ENCODE peak calls at places on chromosomes 3 and 15, in five cellular contexts. M, R, V, G and N are unnamed samples.

GRCh38 chr15:30073915-30074314 is 8.8 kb upstream of the GOLGA8J start:
- DNase-seq in M (no peak), R (no peak), V (no peak), G (no peak), N (no peak)

GRCh38 chr15:38868326-38869114 is 303.9 kb upstream of the RASGRP1 start:
- DNase-seq in M (no peak), R (no peak), V (no peak), G (peak), N (no peak)

GRCh38 chr3:143674100-143674968 is 173.9 kb downstream of the SLC9A9 start:
- DNase-seq in M (peak), R (peak), V (peak), G (peak), N (peak)

GRCh38 chr3:134622803-134623365 is 27.9 kb downstream of the KY start:
- DNase-seq in M (no peak), R (no peak), V (no peak), G (no peak), N (no peak)

GRCh38 chr15:101049282-101049681 is 130.1 kb downstream of the LRRK1 start:
- DNase-seq in M (no peak), R (no peak), V (no peak), G (no peak), N (peak)

GRCh38 chr3:126448141-126448892 is 27.4 kb downstream of the ZXDC start:
- DNase-seq in M (no peak), R (no peak), V (no peak), G (no peak), N (no peak)

GRCh38 chr3:176951144-176951543 is 246.1 kb downstream of the TBL1XR1 start:
- DNase-seq in M (no peak), R (no peak), V (no peak), G (no peak), N (no peak)

GRCh38 chr3:184647405-184647936 is 64.4 kb downstream of the MAGEF1 start:
- DNase-seq in M (no peak), R (no peak), V (no peak), G (no peak), N (peak)

GRCh38 chr15:35874260-35874905 is 328.4 kb upstream of the DPH6 start:
- DNase-seq in M (peak), R (no peak), V (no peak), G (no peak), N (no peak)

GRCh38 chr3:44890258-44890657 is 15.8 kb downstream of the TGM4 start:
- DNase-seq in M (no peak), R (no peak), V (no peak), G (no peak), N (no peak)

GRCh38 chr3:109608574-109608973 is 271.2 kb upstream of the DPPA4 start:
- DNase-seq in M (no peak), R (no peak), V (no peak), G (no peak), N (no peak)

DNA sequence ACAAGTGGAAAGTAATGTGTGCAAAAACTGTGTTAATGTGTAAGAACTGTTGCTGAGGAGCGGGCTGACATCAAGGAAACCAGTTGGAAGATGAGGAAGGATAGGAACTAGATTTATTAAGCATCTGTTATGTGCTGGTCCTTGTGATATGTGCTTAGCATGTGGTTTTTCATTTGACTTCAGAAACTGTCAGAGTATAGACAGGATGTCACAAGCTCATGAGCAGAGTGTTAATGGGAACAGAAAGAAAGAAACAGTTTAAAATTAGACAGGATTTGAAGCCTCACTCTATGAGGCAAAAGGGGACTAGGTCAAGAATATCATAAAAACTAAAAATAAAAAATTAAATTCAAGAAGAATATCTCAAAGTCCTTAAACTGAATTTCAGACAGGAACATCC is 270.6 kb upstream of the DPPA4 start:
- DNase-seq in M (no peak), R (no peak), V (no peak), G (no peak), N (no peak)
- TF ChIP-seq TAF1 in M (no peak), R (no peak), V (no peak), G (no peak), N (no peak)

DNA sequence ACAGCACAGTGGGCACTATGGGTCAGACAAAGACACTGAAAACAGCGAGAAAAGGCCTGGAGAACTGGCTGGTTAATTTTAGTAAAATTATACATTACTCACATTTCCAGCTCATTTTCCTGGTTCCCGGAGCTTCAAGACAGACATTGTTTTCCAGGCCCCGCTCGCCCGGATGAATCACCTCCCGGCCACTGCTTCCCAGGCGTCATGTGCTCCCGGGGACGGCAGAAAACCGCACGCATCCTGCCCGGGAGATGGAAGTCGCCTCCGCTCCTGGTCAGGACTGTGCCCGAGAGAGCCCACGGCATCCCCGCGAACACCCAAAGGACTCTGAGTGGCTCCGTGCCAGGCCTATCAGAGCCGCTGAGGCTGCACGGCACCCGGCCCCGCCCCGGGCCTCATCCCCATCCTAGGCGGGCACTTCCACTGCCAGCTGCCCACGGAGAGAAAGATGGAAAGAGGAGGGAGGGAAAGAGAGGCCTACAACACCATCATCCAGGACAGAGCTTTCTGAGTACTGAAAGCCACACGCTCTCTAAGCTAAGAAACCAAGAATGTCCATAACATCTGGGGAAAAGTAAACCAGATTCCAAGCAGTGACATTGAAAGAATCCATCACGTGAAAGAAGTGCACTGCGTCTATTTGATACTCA is 75.1 kb downstream of the VGLL4 start:
- DNase-seq in M (no peak), R (no peak), V (no peak), G (no peak), N (no peak)
- H3K4me3 ChIP-seq in M (no peak), R (no peak), V (no peak), G (no peak), N (peak)

DNA sequence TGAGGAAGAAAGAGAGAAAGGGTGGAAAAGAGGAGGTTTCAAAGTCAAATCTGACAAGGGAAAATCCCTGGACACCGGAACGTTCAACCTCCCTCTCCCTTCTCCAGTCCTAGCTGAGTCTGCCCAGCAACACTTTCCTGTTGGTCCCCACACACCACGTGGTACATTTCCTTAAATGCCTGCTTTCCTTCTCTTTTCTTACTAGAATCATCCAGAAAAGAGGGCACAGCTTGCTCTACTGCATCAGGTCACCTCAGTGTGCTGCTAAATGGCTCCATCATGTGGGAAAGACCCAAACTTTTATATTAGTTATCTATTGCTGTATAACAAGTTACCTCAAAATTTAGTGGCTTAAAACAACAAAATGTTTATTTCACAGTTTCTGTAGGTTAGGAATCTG is 181.2 kb downstream of the NECTIN3 start:
- DNase-seq in M (no peak), R (no peak), V (no peak), G (no peak), N (peak)
- TF ChIP-seq TAF1 in M (no peak), R (no peak), V (no peak), G (no peak), N (no peak)

GRCh38 chr3:107663266-107663665 is 140.5 kb downstream of the BBX start:
- DNase-seq in M (no peak), R (no peak), V (no peak), G (no peak), N (no peak)

GRCh38 chr3:107662586-107662985 is 139.8 kb downstream of the BBX start:
- DNase-seq in M (no peak), R (no peak), V (no peak), G (no peak), N (no peak)

GRCh38 chr3:107660316-107660976 is 137.7 kb downstream of the BBX start:
- DNase-seq in M (no peak), R (no peak), V (no peak), G (peak), N (peak)

GRCh38 chr3:107662109-107662477 is 139.3 kb downstream of the BBX start:
- DNase-seq in M (no peak), R (no peak), V (no peak), G (no peak), N (no peak)

GRCh38 chr3:107661447-107662108 is 138.8 kb downstream of the BBX start:
- DNase-seq in M (no peak), R (no peak), V (no peak), G (no peak), N (no peak)
- H3K4me3 ChIP-seq in M (no peak), R (no peak), V (no peak), G (no peak), N (peak)

DNA sequence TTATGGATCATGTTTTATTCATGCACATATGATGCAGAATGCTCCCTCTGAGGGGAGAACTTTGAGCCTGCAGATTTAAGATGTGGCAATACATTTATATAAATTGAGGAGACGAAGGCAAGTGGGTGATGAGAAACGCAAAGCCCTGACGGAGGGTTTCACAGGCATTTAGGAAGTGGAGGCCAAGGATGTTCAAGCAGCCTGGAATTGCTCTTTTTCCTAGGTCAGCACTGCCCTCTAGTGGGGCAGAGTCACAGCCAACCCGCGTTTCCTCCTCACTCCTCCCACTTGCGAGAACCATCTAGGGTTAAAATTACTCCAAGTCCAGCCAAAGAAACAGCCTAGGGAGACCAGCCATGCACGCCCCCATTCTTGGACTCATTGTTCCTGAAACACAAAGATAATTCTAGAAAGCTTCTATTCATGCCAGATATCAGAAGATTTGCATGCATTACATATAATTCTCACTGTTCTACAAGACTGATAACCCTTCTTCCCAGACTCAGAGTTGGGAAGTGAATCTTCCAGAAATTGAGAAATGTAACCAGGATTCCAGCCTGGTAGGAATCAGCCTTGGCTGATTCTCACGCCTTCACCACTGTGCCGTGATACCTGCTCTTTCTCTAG is 228.8 kb downstream of the SLCO3A1 start:
- DNase-seq in M (peak), R (no peak), V (peak), G (peak), N (peak)
- TF ChIP-seq TAF1 in M (no peak), R (no peak), V (no peak), G (no peak), N (no peak)

DNA sequence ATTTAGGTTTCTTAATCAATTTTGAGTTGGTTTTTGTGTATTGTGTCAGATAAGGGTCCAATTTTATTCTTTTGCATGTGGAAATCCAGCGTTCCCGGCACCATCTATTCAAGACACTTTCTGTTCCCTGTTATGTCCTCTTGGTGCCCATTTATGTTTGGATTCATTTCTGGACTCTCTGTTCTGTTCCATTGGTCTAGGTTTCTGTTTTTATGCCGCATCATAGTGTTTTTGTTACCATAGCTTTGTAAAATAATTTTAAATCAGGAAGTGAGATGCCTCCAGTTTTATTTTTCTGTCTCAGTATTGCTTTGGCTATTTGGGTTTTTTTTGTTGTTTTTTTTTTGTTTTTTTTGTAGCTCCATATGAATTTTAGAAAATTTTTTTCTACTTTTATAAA is 97.1 kb downstream of the LRRC28 start:
- DNase-seq in M (no peak), R (no peak), V (no peak), G (no peak), N (no peak)
- H3K4me3 ChIP-seq in M (no peak), R (no peak), V (no peak), G (no peak), N (no peak)

GRCh38 chr3:23422511-23422851 is 219.4 kb downstream of the UBE2E2 start:
- DNase-seq in M (no peak), R (no peak), V (no peak), G (no peak), N (no peak)

GRCh38 chr3:23418026-23418425 is 214.9 kb downstream of the UBE2E2 start:
- DNase-seq in M (no peak), R (no peak), V (no peak), G (no peak), N (no peak)

GRCh38 chr3:23425410-23425809 is 222.3 kb downstream of the UBE2E2 start:
- DNase-seq in M (no peak), R (no peak), V (no peak), G (no peak), N (no peak)

GRCh38 chr3:23421811-23422510 is 218.8 kb downstream of the UBE2E2 start:
- DNase-seq in M (no peak), R (no peak), V (no peak), G (no peak), N (no peak)
- TF ChIP-seq TAF1 in M (no peak), R (no peak), V (no peak), G (no peak), N (no peak)

DNA sequence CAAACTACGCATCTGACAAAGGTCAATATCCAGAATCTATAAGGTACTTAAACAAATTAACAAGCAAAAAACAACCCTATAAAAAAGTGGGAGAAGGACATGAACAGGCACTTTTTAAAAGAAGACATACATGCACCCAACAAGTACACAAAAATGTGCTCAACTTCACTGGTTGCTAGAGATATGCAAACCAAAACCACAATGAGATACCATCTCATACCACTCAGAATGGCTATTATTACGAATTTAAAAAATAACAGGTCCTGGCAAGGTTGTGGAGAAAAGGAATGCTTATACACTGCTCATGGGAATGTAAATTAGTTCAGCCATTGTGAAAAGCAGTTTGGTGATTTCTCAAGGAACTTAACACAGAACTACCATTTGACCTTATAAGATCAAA is 175.6 kb upstream of the MLF1 start:
- DNase-seq in M (no peak), R (no peak), V (no peak), G (no peak), N (no peak)
- H3K4me3 ChIP-seq in M (no peak), R (no peak), V (no peak), G (no peak), N (no peak)

GRCh38 chr3:149390316-149390715 is 12.9 kb upstream of the TM4SF1 start:
- DNase-seq in M (no peak), R (no peak), V (no peak), G (no peak), N (no peak)

GRCh38 chr3:149386299-149386606 is 8.8 kb upstream of the TM4SF1 start:
- DNase-seq in M (no peak), R (no peak), V (no peak), G (no peak), N (no peak)

GRCh38 chr3:149390772-149391212 is 13.3 kb upstream of the TM4SF1 start:
- DNase-seq in M (no peak), R (no peak), V (no peak), G (no peak), N (no peak)

GRCh38 chr3:149388001-149388435 is 10.6 kb upstream of the TM4SF1 start:
- DNase-seq in M (no peak), R (no peak), V (no peak), G (no peak), N (no peak)

GRCh38 chr3:149388714-149389417 is 11.4 kb upstream of the TM4SF1 start:
- DNase-seq in M (no peak), R (no peak), V (no peak), G (peak), N (no peak)
- TF ChIP-seq TAF1 in M (no peak), R (no peak), V (no peak), G (no peak), N (no peak)